ENCODE peak calls at places on chromosomes 6 and 20, in seven cellular contexts. U is left ventricle myocardium inferior, J is AG09309, C is NCI-H1417, Q is adipocyte, W is coronary artery, R is Daoy. A is an unnamed sample.

GRCh38 chr20:18032977-18033892 is 24.5 kb downstream of the OVOL2 start:
- DNase-seq in U (no peak), J (no peak), C (no peak), Q (no peak), W (no peak), R (no peak), A (no peak)

GRCh38 chr6:122651604-122652003 is 41.4 kb downstream of the PKIB start:
- DNase-seq in U (no peak), J (no peak), C (no peak), Q (peak; percentile 23), W (no peak), R (peak; percentile 15), A (no peak)

GRCh38 chr6:154406301-154406700 is 49.7 kb upstream of the IPCEF1 start:
- DNase-seq in U (no peak), J (no peak), C (no peak), Q (no peak), W (no peak), R (no peak), A (no peak)

GRCh38 chr20:6635034-6635736 is 132.3 kb upstream of the BMP2 start:
- DNase-seq in U (no peak), J (no peak), C (no peak), Q (no peak), W (no peak), R (no peak), A (no peak)

GRCh38 chr6:168442646-168443045 is 1.7 kb downstream of the SMOC2 start:
- DNase-seq in U (no peak), J (no peak), C (no peak), Q (no peak), W (no peak), R (no peak), A (no peak)

GRCh38 chr6:23031986-23032385 is 462.6 kb downstream of the HDGFL1 start:
- DNase-seq in U (no peak), J (no peak), C (no peak), Q (peak; percentile 42), W (no peak), R (no peak), A (no peak)

GRCh38 chr6:27669278-27669797 is 196.4 kb upstream of the ZNF184 start:
- DNase-seq in U (no peak), J (no peak), C (no peak), Q (peak; percentile 48), W (no peak), R (peak; percentile 44), A (no peak)

GRCh38 chr6:1970151-1970561 is 275.2 kb downstream of the GMDS start:
- DNase-seq in U (no peak), J (no peak), C (peak; percentile 68), Q (no peak), W (no peak), R (no peak), A (no peak)

GRCh38 chr6:166277021-166277420 is 31.2 kb downstream of the PRR18 start:
- DNase-seq in U (no peak), J (peak; percentile 7), C (no peak), Q (peak; percentile 6), W (no peak), R (no peak), A (no peak)

GRCh38 chr20:19783966-19784401 is 25.9 kb downstream of the RIN2 start:
- DNase-seq in U (peak; percentile 65), J (no peak), C (no peak), Q (peak; percentile 59), W (no peak), R (peak; percentile 45), A (no peak)

GRCh38 chr6:77512554-77512953 is 49.3 kb upstream of the HTR1B start:
- DNase-seq in U (no peak), J (no peak), C (no peak), Q (no peak), W (no peak), R (no peak), A (no peak)

GRCh38 chr20:20567712-20568111 is 144.7 kb downstream of the RALGAPA2 start:
- DNase-seq in U (no peak), J (no peak), C (no peak), Q (no peak), W (no peak), R (no peak), A (no peak)

GRCh38 chr20:46311039-46311650 is 2.8 kb upstream of the CDH22 start:
- DNase-seq in U (no peak), J (no peak), C (no peak), Q (peak; percentile 48), W (no peak), R (no peak), A (no peak)

GRCh38 chr6:116390571-116390970 is 19.8 kb downstream of the DSE start:
- DNase-seq in U (no peak), J (no peak), C (no peak), Q (no peak), W (no peak), R (no peak), A (no peak)

GRCh38 chr6:134882426-134883038 is 67.4 kb downstream of the ALDH8A1 start:
- DNase-seq in U (peak; percentile 56), J (peak; percentile 39), C (peak; percentile 58), Q (peak; percentile 86), W (no peak), R (no peak), A (peak; percentile 63)

A was measured in natural killer cell treated with Interleukin-12 subunit alpha and Interleukin-12 subunit beta and Interleukin-15 and Interleukin-18, amount 100 ng/mL, for 72 hours.